ENCODE peak calls at places on chromosomes 6 and 20, in four cellular contexts. T is activated CD4-positive, alpha-beta T cell treated with anti-CD3 and anti-CD28 coated beads, Interleukin-2, amount 50 U/mL, for 24 hours; P is activated naive CD4-positive, alpha-beta T cell; X is KG1. E is an unnamed sample.

GRCh38 chr6:67496191-67496590 is 1138.9 kb upstream of the ADGRB3 start:
- DNase-seq in T (no peak), P (no peak), X (no peak), E (no peak)

GRCh38 chr6:90266845-90267621 is 29.6 kb downstream of the BACH2 start:
- DNase-seq in T (no peak), P (no peak), X (no peak), E (no peak)

GRCh38 chr6:139172151-139172550 is 37.3 kb downstream of the HECA start:
- DNase-seq in T (no peak), P (no peak), X (no peak), E (no peak)

GRCh38 chr6:44010411-44011349 is 116.6 kb downstream of the MRPL14 start:
- DNase-seq in T (no peak), P (no peak), X (no peak), E (peak)

GRCh38 chr20:38789503-38790209 is 15.8 kb upstream of the PPP1R16B start:
- DNase-seq in T (no peak), P (no peak), X (no peak), E (peak)

GRCh38 chr6:168045141-168045691 is 33.8 kb downstream of the FRMD1 start:
- DNase-seq in T (no peak), P (no peak), X (no peak), E (no peak)

GRCh38 chr6:30557683-30557981 is 537 bp downstream of the PRR3 start:
- DNase-seq in T (peak), P (no peak), X (no peak), E (no peak)

GRCh38 chr6:112141707-112142106 is 54.3 kb downstream of the FAM229B start:
- DNase-seq in T (no peak), P (no peak), X (no peak), E (no peak)

GRCh38 chr20:63661108-63661507 is 3.0 kb downstream of the RTEL1 start:
- DNase-seq in T (no peak), P (no peak), X (no peak), E (no peak)

GRCh38 chr6:147507162-147508072 is 1.1 kb upstream of the SAMD5 start:
- DNase-seq in T (no peak), P (no peak), X (no peak), E (no peak)

GRCh38 chr6:10316327-10316726 is 98.5 kb downstream of the TFAP2A start:
- DNase-seq in T (no peak), P (no peak), X (no peak), E (peak)

E was measured in fibroblast of lung.